ENCODE peak calls at places on chromosomes 7 and 10, in ten cellular contexts. One of them, this sample, is unnamed.
A peak's percentile ranks its signal among the peaks of the same experiment; 100 is the strongest.

GRCh38 chr7:129829677-129830631 is 122.8 kb downstream of the UBE2H start:
- DNase-seq in HCT116: peak; percentile 66
- DNase-seq in body of pancreas: peak; percentile 70
- DNase-seq in transverse colon: peak; percentile 65
- DNase-seq in spleen: peak; percentile 82
- DNase-seq in heart left ventricle: peak; percentile 71
- DNase-seq in stomach: peak; percentile 71
- DNase-seq in IMR-90: peak; percentile 81
- DNase-seq in A549: peak; percentile 83
- DNase-seq in suprapubic skin: peak; percentile 84
- DNase-seq in this sample: peak; percentile 91

GRCh38 chr10:101623528-101623927 is 35.4 kb downstream of the DPCD start:
- DNase-seq in HCT116: no peak
- DNase-seq in body of pancreas: no peak
- DNase-seq in transverse colon: no peak
- DNase-seq in spleen: no peak
- DNase-seq in heart left ventricle: no peak
- DNase-seq in stomach: no peak
- DNase-seq in IMR-90: no peak
- DNase-seq in A549: no peak
- DNase-seq in suprapubic skin: no peak
- DNase-seq in this sample: no peak

GRCh38 chr7:41054960-41055700 is 647.8 kb downstream of the INHBA start:
- DNase-seq in HCT116: no peak
- DNase-seq in body of pancreas: no peak
- DNase-seq in transverse colon: no peak
- DNase-seq in spleen: no peak
- DNase-seq in heart left ventricle: no peak
- DNase-seq in stomach: no peak
- DNase-seq in IMR-90: no peak
- DNase-seq in A549: no peak
- DNase-seq in suprapubic skin: no peak
- DNase-seq in this sample: no peak

GRCh38 chr7:115015619-115016018 is 93.7 kb downstream of the MDFIC start:
- DNase-seq in HCT116: no peak
- DNase-seq in body of pancreas: no peak
- DNase-seq in transverse colon: peak; percentile 18
- DNase-seq in spleen: no peak
- DNase-seq in heart left ventricle: no peak
- DNase-seq in stomach: no peak
- DNase-seq in IMR-90: peak; percentile 97
- DNase-seq in A549: peak; percentile 47
- DNase-seq in suprapubic skin: no peak
- DNase-seq in this sample: no peak

GRCh38 chr7:7830122-7830878 is 111.9 kb upstream of the RPA3 start:
- DNase-seq in HCT116: no peak
- DNase-seq in body of pancreas: peak; percentile 81
- DNase-seq in transverse colon: no peak
- DNase-seq in spleen: no peak
- DNase-seq in heart left ventricle: no peak
- DNase-seq in stomach: peak; percentile 40
- DNase-seq in IMR-90: no peak
- DNase-seq in A549: no peak
- DNase-seq in suprapubic skin: no peak
- DNase-seq in this sample: no peak

GRCh38 chr10:61795551-61795950 is 105.9 kb upstream of the ARID5B start:
- DNase-seq in HCT116: no peak
- DNase-seq in body of pancreas: no peak
- DNase-seq in transverse colon: no peak
- DNase-seq in spleen: no peak
- DNase-seq in heart left ventricle: no peak
- DNase-seq in stomach: no peak
- DNase-seq in IMR-90: no peak
- DNase-seq in A549: no peak
- DNase-seq in suprapubic skin: no peak
- DNase-seq in this sample: no peak

GRCh38 chr10:105952153-105952552 is 1212.4 kb downstream of the SORCS1 start:
- DNase-seq in HCT116: no peak
- DNase-seq in body of pancreas: peak; percentile 18
- DNase-seq in transverse colon: no peak
- DNase-seq in spleen: no peak
- DNase-seq in heart left ventricle: no peak
- DNase-seq in stomach: peak; percentile 27
- DNase-seq in IMR-90: peak; percentile 27
- DNase-seq in A549: no peak
- DNase-seq in suprapubic skin: no peak
- DNase-seq in this sample: no peak

GRCh38 chr7:107936312-107936711 is 45.3 kb downstream of the DLD start:
- DNase-seq in HCT116: no peak
- DNase-seq in body of pancreas: no peak
- DNase-seq in transverse colon: no peak
- DNase-seq in spleen: no peak
- DNase-seq in heart left ventricle: no peak
- DNase-seq in stomach: no peak
- DNase-seq in IMR-90: no peak
- DNase-seq in A549: no peak
- DNase-seq in suprapubic skin: no peak
- DNase-seq in this sample: no peak

DNA sequence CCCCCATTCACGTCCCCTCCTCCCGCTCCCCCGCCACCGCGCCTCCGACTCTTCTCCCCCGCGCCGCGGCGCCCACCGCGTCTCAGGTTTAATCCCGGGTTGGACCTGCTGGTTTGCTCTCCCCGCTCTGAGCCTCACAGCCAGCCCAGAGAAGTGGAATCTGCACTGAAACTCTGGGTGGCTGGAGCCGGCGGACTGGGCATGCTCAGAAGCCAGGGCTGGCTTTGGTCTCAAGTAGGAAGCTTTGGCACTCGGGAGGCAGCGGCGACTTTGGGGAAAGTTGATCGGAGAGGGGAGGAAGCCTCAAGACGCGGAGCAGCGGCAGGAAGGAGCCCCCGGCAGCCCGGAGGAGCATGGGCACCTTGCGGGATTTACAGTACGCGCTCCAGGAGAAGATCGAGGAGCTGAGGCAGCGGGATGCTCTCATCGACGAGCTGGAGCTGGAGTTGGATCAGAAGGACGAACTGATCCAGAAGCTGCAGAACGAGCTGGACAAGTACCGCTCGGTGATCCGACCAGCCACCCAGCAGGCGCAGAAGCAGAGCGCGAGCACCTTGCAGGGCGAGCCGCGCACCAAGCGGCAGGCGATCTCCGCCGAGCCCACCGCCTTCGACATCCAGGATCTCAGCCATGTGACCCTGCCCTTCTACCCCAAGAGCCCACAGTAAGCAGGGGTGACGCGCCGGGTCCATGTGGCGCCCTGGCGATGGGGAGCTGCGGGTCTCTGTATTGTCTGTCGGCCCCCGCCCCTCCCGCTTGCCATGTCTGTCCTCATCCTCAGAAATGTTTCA is at the start of gene PRKG1:
- DNase-seq in HCT116: no peak
- DNase-seq in body of pancreas: peak; percentile 83
- DNase-seq in transverse colon: peak; percentile 71
- DNase-seq in spleen: peak; percentile 79
- DNase-seq in heart left ventricle: peak; percentile 85
- DNase-seq in stomach: peak; percentile 77
- DNase-seq in IMR-90: peak; percentile 85
- DNase-seq in A549: peak; percentile 41
- DNase-seq in suprapubic skin: peak; percentile 91
- DNase-seq in this sample: peak; percentile 66
- TF ChIP-seq POLR2A in HCT116: no peak
- TF ChIP-seq POLR2A in body of pancreas: peak; percentile 25
- TF ChIP-seq POLR2A in transverse colon: peak; percentile 37
- TF ChIP-seq POLR2A in spleen: no peak
- TF ChIP-seq POLR2A in heart left ventricle: no peak
- TF ChIP-seq POLR2A in stomach: no peak
- TF ChIP-seq POLR2A in IMR-90: peak; percentile 19
- TF ChIP-seq POLR2A in A549: no peak
- TF ChIP-seq POLR2A in suprapubic skin: no peak
- TF ChIP-seq POLR2A in this sample: peak; percentile 31

GRCh38 chr7:39606941-39607340 is 16.4 kb upstream of the RALA start:
- DNase-seq in HCT116: no peak
- DNase-seq in body of pancreas: no peak
- DNase-seq in transverse colon: no peak
- DNase-seq in spleen: no peak
- DNase-seq in heart left ventricle: no peak
- DNase-seq in stomach: no peak
- DNase-seq in IMR-90: no peak
- DNase-seq in A549: no peak
- DNase-seq in suprapubic skin: no peak
- DNase-seq in this sample: no peak

GRCh38 chr7:39603931-39604330 is 19.4 kb upstream of the RALA start:
- DNase-seq in HCT116: no peak
- DNase-seq in body of pancreas: no peak
- DNase-seq in transverse colon: no peak
- DNase-seq in spleen: no peak
- DNase-seq in heart left ventricle: no peak
- DNase-seq in stomach: no peak
- DNase-seq in IMR-90: no peak
- DNase-seq in A549: no peak
- DNase-seq in suprapubic skin: no peak
- DNase-seq in this sample: no peak

GRCh38 chr7:39605087-39605486 is 18.3 kb upstream of the RALA start:
- DNase-seq in HCT116: no peak
- DNase-seq in body of pancreas: no peak
- DNase-seq in transverse colon: no peak
- DNase-seq in spleen: no peak
- DNase-seq in heart left ventricle: no peak
- DNase-seq in stomach: no peak
- DNase-seq in IMR-90: peak; percentile 62
- DNase-seq in A549: peak; percentile 17
- DNase-seq in suprapubic skin: no peak
- DNase-seq in this sample: no peak

GRCh38 chr7:39606352-39606751 is 17.0 kb upstream of the RALA start:
- DNase-seq in HCT116: no peak
- DNase-seq in body of pancreas: no peak
- DNase-seq in transverse colon: no peak
- DNase-seq in spleen: no peak
- DNase-seq in heart left ventricle: no peak
- DNase-seq in stomach: no peak
- DNase-seq in IMR-90: no peak
- DNase-seq in A549: no peak
- DNase-seq in suprapubic skin: no peak
- DNase-seq in this sample: no peak

GRCh38 chr7:39602351-39602750 is 21.0 kb upstream of the RALA start:
- DNase-seq in HCT116: no peak
- DNase-seq in body of pancreas: no peak
- DNase-seq in transverse colon: no peak
- DNase-seq in spleen: no peak
- DNase-seq in heart left ventricle: no peak
- DNase-seq in stomach: no peak
- DNase-seq in IMR-90: peak; percentile 43
- DNase-seq in A549: no peak
- DNase-seq in suprapubic skin: no peak
- DNase-seq in this sample: no peak
- H3K9me3 ChIP-seq in HCT116: no peaks in the 10 kb centered on the region
- H3K9me3 ChIP-seq in body of pancreas: no peaks in the 10 kb centered on the region
- H3K9me3 ChIP-seq in transverse colon: no peaks in the 10 kb centered on the region
- H3K9me3 ChIP-seq in spleen: no peaks in the 10 kb centered on the region
- H3K9me3 ChIP-seq in heart left ventricle: no peaks in the 10 kb centered on the region
- H3K9me3 ChIP-seq in stomach: no peaks in the 10 kb centered on the region
- H3K9me3 ChIP-seq in IMR-90: no peaks in the 10 kb centered on the region
- H3K9me3 ChIP-seq in A549: no peaks in the 10 kb centered on the region
- H3K9me3 ChIP-seq in suprapubic skin: no peaks in the 10 kb centered on the region
- H3K9me3 ChIP-seq in this sample: no peaks in the 10 kb centered on the region

DNA sequence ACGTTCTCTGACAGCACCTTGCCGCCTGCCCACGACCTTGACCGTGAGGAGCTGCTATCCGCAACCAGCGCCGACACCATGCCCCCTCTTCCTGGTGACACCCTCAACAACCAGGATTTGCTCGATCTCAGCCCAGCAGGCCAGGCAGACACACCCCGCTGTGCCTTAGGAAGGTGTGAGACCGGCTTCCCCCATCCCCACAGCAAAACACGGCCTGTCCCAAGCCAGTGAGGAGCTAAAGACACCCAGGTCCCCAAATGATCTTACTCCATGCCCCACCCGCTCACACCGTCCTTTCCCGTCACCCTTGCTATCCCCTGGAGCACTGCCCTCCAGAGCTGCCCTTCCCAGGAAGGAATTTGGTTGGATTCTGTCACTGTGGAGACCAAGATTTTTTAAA is 21.3 kb upstream of the TTYH3 start:
- DNase-seq in HCT116: no peak
- DNase-seq in body of pancreas: no peak
- DNase-seq in transverse colon: no peak
- DNase-seq in spleen: no peak
- DNase-seq in heart left ventricle: no peak
- DNase-seq in stomach: no peak
- DNase-seq in IMR-90: no peak
- DNase-seq in A549: no peak
- DNase-seq in suprapubic skin: no peak
- DNase-seq in this sample: no peak
- H3K4me1 ChIP-seq in HCT116: peaks cover 3% of the 10 kb centered on the region
- H3K4me1 ChIP-seq in body of pancreas: peaks cover 15% of the 10 kb centered on the region
- H3K4me1 ChIP-seq in transverse colon: peaks cover 12% of the 10 kb centered on the region
- H3K4me1 ChIP-seq in spleen: peaks cover 47% of the 10 kb centered on the region
- H3K4me1 ChIP-seq in heart left ventricle: peaks cover 49% of the 10 kb centered on the region
- H3K4me1 ChIP-seq in stomach: peaks cover 29% of the 10 kb centered on the region
- H3K4me1 ChIP-seq in IMR-90: peaks cover 7% of the 10 kb centered on the region
- H3K4me1 ChIP-seq in A549: no peaks in the 10 kb centered on the region
- H3K4me1 ChIP-seq in suprapubic skin: peaks cover 43% of the 10 kb centered on the region
- H3K4me1 ChIP-seq in this sample: no peaks in the 10 kb centered on the region

GRCh38 chr7:128031901-128032604 is 816 bp upstream of the LRRC4 start:
- DNase-seq in HCT116: no peak
- DNase-seq in body of pancreas: peak; percentile 52
- DNase-seq in transverse colon: peak; percentile 33
- DNase-seq in spleen: peak; percentile 90
- DNase-seq in heart left ventricle: peak; percentile 61
- DNase-seq in stomach: peak; percentile 34
- DNase-seq in IMR-90: peak; percentile 96
- DNase-seq in A549: no peak
- DNase-seq in suprapubic skin: no peak
- DNase-seq in this sample: peak; percentile 72
- TF ChIP-seq POLR2A in HCT116: no peak
- TF ChIP-seq POLR2A in body of pancreas: no peak
- TF ChIP-seq POLR2A in transverse colon: no peak
- TF ChIP-seq POLR2A in spleen: peak; percentile 32
- TF ChIP-seq POLR2A in heart left ventricle: no peak
- TF ChIP-seq POLR2A in stomach: no peak
- TF ChIP-seq POLR2A in IMR-90: peak; percentile 54
- TF ChIP-seq POLR2A in A549: no peak
- TF ChIP-seq POLR2A in suprapubic skin: no peak
- TF ChIP-seq POLR2A in this sample: no peak

This sample was measured in ovary.